ENCODE peak calls at places on chromosome 10, in nine cellular contexts. G is fibroblast of mammary gland, W is PC-9, E is GM06990, K is endothelial cell, S is left lung, V is brain microvascular endothelial cell, I is GM20000, X is suprapubic skin. Q is an unnamed sample.

GRCh38 chr10:6621536-6621935 is 41.5 kb upstream of the PRKCQ start:
- DNase-seq in X (no peak), G (peak), E (no peak), V (peak), K (no peak), W (no peak), I (no peak), S (no peak), Q (no peak)

GRCh38 chr10:35232509-35232908 is 103.8 kb upstream of the CCNY start:
- DNase-seq in I (no peak), G (no peak), X (no peak), K (no peak), V (no peak), W (no peak), S (no peak), E (no peak), Q (no peak)

GRCh38 chr10:71916827-71917226 is 47.4 kb upstream of the CHST3 start:
- DNase-seq in S (no peak), X (no peak), V (no peak), G (no peak), I (no peak), E (no peak), W (no peak), K (no peak), Q (no peak)

GRCh38 chr10:79392506-79393176 is 45.4 kb downstream of the PPIF start:
- DNase-seq in I (no peak), S (no peak), X (no peak), K (no peak), V (no peak), G (no peak), W (no peak), E (no peak), Q (no peak)

GRCh38 chr10:121265320-121265719 is 332.9 kb downstream of the FGFR2 start:
- DNase-seq in K (no peak), S (no peak), W (no peak), X (no peak), G (no peak), V (no peak), E (no peak), I (no peak), Q (no peak)

GRCh38 chr10:51986531-51986930 is 287.1 kb upstream of the CSTF2T start:
- DNase-seq in G (no peak), S (no peak), K (no peak), I (no peak), V (no peak), E (no peak), X (no peak), W (no peak), Q (no peak)

GRCh38 chr10:63866747-63867140 is 345.5 kb downstream of the REEP3 start:
- DNase-seq in X (no peak), I (no peak), E (peak), G (peak), V (no peak), S (no peak), W (no peak), K (no peak), Q (peak)

GRCh38 chr10:30818010-30818660 is 188.6 kb upstream of the LYZL2 start:
- DNase-seq in V (peak), X (no peak), G (peak), E (peak), I (peak), K (no peak), W (no peak), S (peak), Q (peak)

GRCh38 chr10:84256510-84257342 is 11.9 kb downstream of the RGR start:
- DNase-seq in I (peak), W (no peak), E (peak), V (peak), X (no peak), S (no peak), K (peak), G (peak), Q (peak)

GRCh38 chr10:5692476-5693358 is 8.1 kb downstream of the TASOR2 start:
- DNase-seq in E (peak), S (peak), K (peak), G (peak), V (peak), I (peak), X (no peak), W (no peak), Q (peak)

GRCh38 chr10:102710604-102711003 is 3.6 kb downstream of the ARL3 start:
- DNase-seq in E (peak), G (peak), X (no peak), K (no peak), V (peak), S (no peak), I (no peak), W (no peak), Q (no peak)

GRCh38 chr10:75253281-75254220 is 17.8 kb upstream of the COMTD1 start:
- DNase-seq in V (no peak), E (no peak), G (no peak), S (no peak), I (no peak), K (no peak), X (no peak), W (peak), Q (no peak)

GRCh38 chr10:12513775-12514663 is 164.7 kb downstream of the CAMK1D start:
- DNase-seq in V (no peak), I (no peak), E (no peak), S (no peak), W (no peak), G (no peak), X (no peak), K (no peak), Q (no peak)

GRCh38 chr10:126397640-126398382 is 9.5 kb upstream of the ADAM12 start:
- DNase-seq in W (peak), E (no peak), K (no peak), V (peak), G (peak), S (no peak), X (no peak), I (no peak), Q (no peak)

GRCh38 chr10:30603589-30603988 is 26.0 kb downstream of the LYZL2 start:
- DNase-seq in G (no peak), K (no peak), E (no peak), S (no peak), X (no peak), I (no peak), W (no peak), V (no peak), Q (no peak)

GRCh38 chr10:14414901-14415300 is 84.2 kb upstream of the FRMD4A start:
- DNase-seq in S (no peak), K (no peak), X (no peak), G (peak), V (peak), E (no peak), W (no peak), I (no peak), Q (no peak)

GRCh38 chr10:94092848-94093247 is 99.1 kb downstream of the PLCE1 start:
- DNase-seq in I (no peak), W (no peak), S (no peak), G (peak), X (no peak), E (no peak), V (peak), K (no peak), Q (no peak)

GRCh38 chr10:12667006-12667405 is 317.7 kb downstream of the CAMK1D start:
- DNase-seq in V (no peak), S (no peak), E (no peak), X (no peak), I (no peak), W (no peak), K (no peak), G (no peak), Q (no peak)

GRCh38 chr10:115321360-115321759 is 228.2 kb downstream of the ATRNL1 start:
- DNase-seq in G (no peak), E (no peak), V (no peak), I (no peak), S (no peak), K (no peak), X (no peak), W (no peak), Q (no peak)

GRCh38 chr10:110165867-110166266 is 41.5 kb upstream of the MXI1 start:
- DNase-seq in G (no peak), X (no peak), I (no peak), W (no peak), K (no peak), S (no peak), V (no peak), E (no peak), Q (no peak)

GRCh38 chr10:110165239-110165638 is 42.2 kb upstream of the MXI1 start:
- DNase-seq in S (no peak), G (no peak), X (no peak), W (no peak), E (no peak), I (no peak), V (no peak), K (no peak), Q (no peak)

GRCh38 chr10:110163192-110163773 is 44.1 kb upstream of the MXI1 start:
- DNase-seq in W (no peak), X (no peak), I (no peak), E (no peak), S (no peak), K (no peak), V (no peak), G (no peak), Q (no peak)

GRCh38 chr10:110163841-110164240 is 43.6 kb upstream of the MXI1 start:
- DNase-seq in V (no peak), E (no peak), I (no peak), W (no peak), S (no peak), G (no peak), X (no peak), K (no peak), Q (no peak)

DNA sequence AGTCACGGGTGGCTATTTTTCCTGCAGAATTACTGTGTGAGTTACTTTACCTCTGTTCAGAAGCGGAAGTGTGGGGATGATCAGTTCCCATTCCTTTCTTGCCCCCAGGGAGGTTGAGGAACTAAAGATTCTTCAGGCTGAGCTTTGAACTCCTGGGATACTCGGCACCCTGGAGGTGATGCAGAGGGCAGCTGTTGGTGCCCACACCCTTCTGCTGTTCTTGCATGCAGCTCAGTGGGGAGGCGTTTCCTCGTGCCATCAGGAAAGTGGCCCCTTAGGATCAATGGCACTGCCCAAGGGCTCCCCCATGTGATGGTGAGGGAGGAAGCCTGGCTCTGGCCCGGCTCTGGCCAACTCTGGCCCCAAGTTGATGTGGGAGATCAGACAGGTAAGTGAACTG is 44.7 kb upstream of the MXI1 start:
- DNase-seq in S (no peak), K (no peak), I (no peak), E (no peak), X (no peak), W (no peak), V (no peak), G (no peak), Q (peak)
- TF ChIP-seq CTCF in S (no peak), K (no peak), I (no peak), E (no peak), X (no peak), W (no peak), V (peak), G (no peak), Q (no peak)

GRCh38 chr10:73414230-73414981 is 548 bp upstream of the ANXA7 start:
- DNase-seq in V (no peak), I (no peak), K (no peak), W (peak), G (no peak), E (no peak), X (no peak), S (no peak), Q (peak)

GRCh38 chr10:73416571-73416970 is 2.7 kb upstream of the ANXA7 start:
- DNase-seq in G (no peak), K (no peak), S (no peak), E (no peak), I (no peak), V (no peak), X (no peak), W (no peak), Q (no peak)

GRCh38 chr10:73413108-73413527 is 740 bp downstream of the ANXA7 start:
- DNase-seq in G (no peak), X (no peak), I (peak), E (no peak), W (peak), V (peak), S (no peak), K (peak), Q (peak)

GRCh38 chr10:73410897-73411296 is 3.0 kb downstream of the ANXA7 start:
- DNase-seq in I (no peak), V (no peak), G (no peak), X (no peak), W (no peak), K (no peak), E (no peak), S (no peak), Q (no peak)

DNA sequence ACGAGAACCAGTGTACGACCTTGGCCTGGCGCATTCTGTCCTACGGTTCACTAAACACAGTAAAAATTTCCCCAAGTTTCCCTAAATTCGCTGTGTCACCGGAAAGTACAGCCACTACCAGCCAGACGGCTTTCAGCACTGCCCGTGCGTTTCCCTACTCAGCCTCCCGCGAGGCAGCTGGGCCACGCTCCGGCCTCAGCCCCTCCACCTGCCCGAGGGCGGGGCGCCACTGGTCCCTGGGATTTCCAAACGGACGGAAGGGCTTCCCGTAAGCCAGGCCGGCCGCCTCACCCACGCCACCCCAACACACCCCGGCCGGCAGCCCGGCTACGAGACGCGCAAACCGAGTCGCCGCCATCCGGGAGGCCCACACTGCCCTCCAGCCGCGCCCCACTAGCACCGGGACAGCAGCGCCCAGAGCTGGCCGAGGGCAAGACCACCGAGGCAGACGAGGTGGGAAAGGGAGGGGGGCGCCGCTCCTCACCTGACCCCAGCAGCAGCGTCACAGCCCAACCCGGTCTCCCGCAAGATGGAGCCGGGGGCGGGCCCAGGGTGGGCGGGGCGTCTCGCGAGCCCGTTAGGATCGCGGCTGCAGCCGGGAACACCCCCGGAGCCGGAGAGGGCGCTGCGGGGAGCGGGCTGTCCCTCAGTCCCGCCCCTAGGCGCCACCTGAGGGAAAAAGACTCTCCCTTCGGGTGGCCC is at the start of gene ANXA7:
- DNase-seq in I (peak), W (peak), S (peak), X (peak), V (peak), E (peak), G (peak), K (peak), Q (peak)
- TF ChIP-seq CTCF in I (no peak), W (no peak), S (no peak), X (no peak), V (no peak), E (peak), G (no peak), K (peak), Q (no peak)

GRCh38 chr10:70535451-70535850 is 56.9 kb downstream of the PALD1 start:
- DNase-seq in S (no peak), G (no peak), I (no peak), X (no peak), V (no peak), W (no peak), E (no peak), K (no peak), Q (no peak)

GRCh38 chr10:70537398-70538194 is 59.0 kb downstream of the PALD1 start:
- DNase-seq in I (peak), S (no peak), E (no peak), V (no peak), W (no peak), G (no peak), X (no peak), K (peak), Q (peak)

GRCh38 chr10:70534281-70534680 is 55.7 kb downstream of the PALD1 start:
- DNase-seq in K (no peak), G (no peak), S (no peak), V (no peak), W (no peak), I (no peak), X (no peak), E (no peak), Q (no peak)

GRCh38 chr10:70538195-70538520 is 59.6 kb downstream of the PALD1 start:
- DNase-seq in E (no peak), I (no peak), G (no peak), V (no peak), X (no peak), K (no peak), W (no peak), S (no peak), Q (no peak)

GRCh38 chr10:70536196-70536920 is 57.8 kb downstream of the PALD1 start:
- DNase-seq in G (no peak), K (no peak), I (no peak), X (no peak), V (no peak), S (no peak), E (no peak), W (no peak), Q (no peak)
- TF ChIP-seq CTCF in G (no peak), K (no peak), I (no peak), X (no peak), V (no peak), S (no peak), E (no peak), W (no peak), Q (no peak)

GRCh38 chr10:48613015-48613414 is 8.1 kb upstream of the ARHGAP22 start:
- DNase-seq in S (no peak), G (peak), K (no peak), I (no peak), X (no peak), V (no peak), E (no peak), W (no peak), Q (no peak)

GRCh38 chr10:48616436-48616835 is 11.6 kb upstream of the ARHGAP22 start:
- DNase-seq in E (no peak), X (no peak), S (no peak), W (no peak), I (no peak), V (no peak), K (no peak), G (no peak), Q (no peak)

GRCh38 chr10:48611133-48611532 is 6.3 kb upstream of the ARHGAP22 start:
- DNase-seq in G (no peak), I (no peak), E (no peak), W (no peak), V (no peak), K (no peak), X (no peak), S (no peak), Q (no peak)

GRCh38 chr10:48612241-48612943 is 7.5 kb upstream of the ARHGAP22 start:
- DNase-seq in V (no peak), I (no peak), E (no peak), K (no peak), X (no peak), G (no peak), W (no peak), S (no peak), Q (no peak)

GRCh38 chr10:48614481-48615383 is 9.9 kb upstream of the ARHGAP22 start:
- DNase-seq in I (no peak), V (no peak), S (no peak), G (peak), W (no peak), K (no peak), X (no peak), E (no peak), Q (no peak)
- TF ChIP-seq CTCF in I (peak), V (peak), S (no peak), G (peak), W (peak), K (peak), X (no peak), E (peak), Q (peak)

GRCh38 chr10:3803295-3803883 is 18.4 kb upstream of the KLF6 start:
- DNase-seq in E (no peak), V (no peak), S (no peak), W (no peak), K (no peak), G (peak), I (no peak), X (no peak), Q (no peak)
- TF ChIP-seq CTCF in E (no peak), V (no peak), S (no peak), W (no peak), K (no peak), G (no peak), I (no peak), X (no peak), Q (no peak)

GRCh38 chr10:129768437-129769355 is 195.4 kb downstream of the EBF3 start:
- DNase-seq in S (no peak), W (no peak), K (peak), E (no peak), I (no peak), X (peak), V (no peak), G (no peak), Q (no peak)
- TF ChIP-seq CTCF in S (no peak), W (no peak), K (no peak), E (no peak), I (no peak), X (no peak), V (no peak), G (no peak), Q (no peak)